ENCODE peak calls at places on chromosome 13, in nine cellular contexts. One of them, this sample, is unnamed.

GRCh38 chr13:73372691-73373627 is 314.2 kb downstream of the KLF5 start:
- DNase-seq in BJ: no peak
- DNase-seq in hepatocyte: no peak
- DNase-seq in spleen: no peak
- DNase-seq in CD8-positive, alpha-beta T cell: no peak
- DNase-seq in fibroblast of lung: no peak
- DNase-seq in AG10803: no peak
- DNase-seq in breast epithelium: no peak
- DNase-seq in astrocyte of the spinal cord: no peak
- DNase-seq in this sample: no peak

GRCh38 chr13:49256841-49257240 is 9.1 kb downstream of the CDADC1 start:
- DNase-seq in CD8-positive, alpha-beta T cell: no peak
- DNase-seq in BJ: no peak
- DNase-seq in astrocyte of the spinal cord: peak
- DNase-seq in spleen: no peak
- DNase-seq in fibroblast of lung: peak
- DNase-seq in hepatocyte: no peak
- DNase-seq in breast epithelium: no peak
- DNase-seq in AG10803: peak
- DNase-seq in this sample: peak

GRCh38 chr13:105541565-105541964 is 993.9 kb downstream of the EFNB2 start:
- DNase-seq in astrocyte of the spinal cord: no peak
- DNase-seq in CD8-positive, alpha-beta T cell: no peak
- DNase-seq in breast epithelium: no peak
- DNase-seq in hepatocyte: no peak
- DNase-seq in spleen: no peak
- DNase-seq in fibroblast of lung: no peak
- DNase-seq in AG10803: no peak
- DNase-seq in BJ: no peak
- DNase-seq in this sample: no peak

GRCh38 chr13:78777973-78778372 is 119.0 kb upstream of the OBI1 start:
- DNase-seq in CD8-positive, alpha-beta T cell: no peak
- DNase-seq in astrocyte of the spinal cord: no peak
- DNase-seq in spleen: no peak
- DNase-seq in fibroblast of lung: no peak
- DNase-seq in breast epithelium: no peak
- DNase-seq in BJ: no peak
- DNase-seq in hepatocyte: no peak
- DNase-seq in AG10803: no peak
- DNase-seq in this sample: no peak

GRCh38 chr13:41231786-41232185 is 31.6 kb downstream of the MTRF1 start:
- DNase-seq in astrocyte of the spinal cord: no peak
- DNase-seq in hepatocyte: peak
- DNase-seq in breast epithelium: no peak
- DNase-seq in CD8-positive, alpha-beta T cell: no peak
- DNase-seq in AG10803: no peak
- DNase-seq in BJ: no peak
- DNase-seq in fibroblast of lung: peak
- DNase-seq in spleen: no peak
- DNase-seq in this sample: no peak

GRCh38 chr13:20822406-20822805 is 48.6 kb upstream of the EEF1AKMT1 start:
- DNase-seq in astrocyte of the spinal cord: no peak
- DNase-seq in hepatocyte: no peak
- DNase-seq in BJ: no peak
- DNase-seq in spleen: no peak
- DNase-seq in CD8-positive, alpha-beta T cell: no peak
- DNase-seq in fibroblast of lung: no peak
- DNase-seq in breast epithelium: no peak
- DNase-seq in AG10803: no peak
- DNase-seq in this sample: no peak

GRCh38 chr13:38530492-38530891 is 156.4 kb upstream of the FREM2 start:
- DNase-seq in AG10803: peak
- DNase-seq in spleen: no peak
- DNase-seq in CD8-positive, alpha-beta T cell: no peak
- DNase-seq in breast epithelium: no peak
- DNase-seq in hepatocyte: peak
- DNase-seq in fibroblast of lung: peak
- DNase-seq in BJ: peak
- DNase-seq in astrocyte of the spinal cord: peak
- DNase-seq in this sample: peak

GRCh38 chr13:113666324-113666660 is 727 bp upstream of the GRK1 start:
- DNase-seq in spleen: peak
- DNase-seq in hepatocyte: no peak
- DNase-seq in breast epithelium: no peak
- DNase-seq in BJ: no peak
- DNase-seq in CD8-positive, alpha-beta T cell: no peak
- DNase-seq in AG10803: no peak
- DNase-seq in fibroblast of lung: no peak
- DNase-seq in astrocyte of the spinal cord: no peak
- DNase-seq in this sample: no peak

GRCh38 chr13:20401958-20402856 is 123.5 kb downstream of the CRYL1 start:
- DNase-seq in BJ: no peak
- DNase-seq in CD8-positive, alpha-beta T cell: no peak
- DNase-seq in hepatocyte: no peak
- DNase-seq in astrocyte of the spinal cord: peak
- DNase-seq in AG10803: peak
- DNase-seq in spleen: no peak
- DNase-seq in breast epithelium: no peak
- DNase-seq in fibroblast of lung: peak
- DNase-seq in this sample: no peak

GRCh38 chr13:97561182-97561581 is 127.2 kb downstream of the RAP2A start:
- DNase-seq in fibroblast of lung: no peak
- DNase-seq in spleen: no peak
- DNase-seq in AG10803: no peak
- DNase-seq in breast epithelium: no peak
- DNase-seq in hepatocyte: no peak
- DNase-seq in astrocyte of the spinal cord: no peak
- DNase-seq in CD8-positive, alpha-beta T cell: no peak
- DNase-seq in BJ: no peak
- DNase-seq in this sample: no peak

GRCh38 chr13:28035146-28035782 is 46.8 kb upstream of the URAD start:
- DNase-seq in AG10803: no peak
- DNase-seq in fibroblast of lung: no peak
- DNase-seq in hepatocyte: peak
- DNase-seq in spleen: no peak
- DNase-seq in CD8-positive, alpha-beta T cell: no peak
- DNase-seq in breast epithelium: no peak
- DNase-seq in astrocyte of the spinal cord: no peak
- DNase-seq in BJ: no peak
- DNase-seq in this sample: no peak

GRCh38 chr13:30978981-30979956 is 46.8 kb downstream of the TEX26 start:
- DNase-seq in astrocyte of the spinal cord: no peak
- DNase-seq in AG10803: no peak
- DNase-seq in fibroblast of lung: no peak
- DNase-seq in BJ: no peak
- DNase-seq in CD8-positive, alpha-beta T cell: no peak
- DNase-seq in hepatocyte: peak
- DNase-seq in spleen: no peak
- DNase-seq in breast epithelium: no peak
- DNase-seq in this sample: no peak

GRCh38 chr13:54445865-54446264 is 1417.3 kb downstream of the OLFM4 start:
- DNase-seq in astrocyte of the spinal cord: no peak
- DNase-seq in fibroblast of lung: no peak
- DNase-seq in hepatocyte: no peak
- DNase-seq in CD8-positive, alpha-beta T cell: no peak
- DNase-seq in AG10803: no peak
- DNase-seq in breast epithelium: no peak
- DNase-seq in spleen: no peak
- DNase-seq in BJ: no peak
- DNase-seq in this sample: no peak

GRCh38 chr13:54445453-54445852 is 1416.8 kb downstream of the OLFM4 start:
- DNase-seq in BJ: no peak
- DNase-seq in breast epithelium: no peak
- DNase-seq in CD8-positive, alpha-beta T cell: no peak
- DNase-seq in astrocyte of the spinal cord: no peak
- DNase-seq in hepatocyte: no peak
- DNase-seq in AG10803: no peak
- DNase-seq in fibroblast of lung: no peak
- DNase-seq in spleen: no peak
- DNase-seq in this sample: no peak

GRCh38 chr13:54449922-54450321 is 1421.3 kb downstream of the OLFM4 start:
- DNase-seq in breast epithelium: no peak
- DNase-seq in hepatocyte: no peak
- DNase-seq in CD8-positive, alpha-beta T cell: no peak
- DNase-seq in astrocyte of the spinal cord: no peak
- DNase-seq in AG10803: no peak
- DNase-seq in spleen: no peak
- DNase-seq in BJ: no peak
- DNase-seq in fibroblast of lung: no peak
- DNase-seq in this sample: no peak
- TF ChIP-seq CTCF in breast epithelium: no peak
- TF ChIP-seq CTCF in hepatocyte: peak
- TF ChIP-seq CTCF in CD8-positive, alpha-beta T cell: no peak
- TF ChIP-seq CTCF in astrocyte of the spinal cord: no peak
- TF ChIP-seq CTCF in AG10803: no peak
- TF ChIP-seq CTCF in spleen: no peak
- TF ChIP-seq CTCF in BJ: no peak
- TF ChIP-seq CTCF in fibroblast of lung: no peak
- TF ChIP-seq CTCF in this sample: no peak

GRCh38 chr13:94967183-94968039 is 255.1 kb upstream of the SOX21 start:
- DNase-seq in AG10803: no peak
- DNase-seq in hepatocyte: peak
- DNase-seq in CD8-positive, alpha-beta T cell: no peak
- DNase-seq in BJ: no peak
- DNase-seq in breast epithelium: no peak
- DNase-seq in astrocyte of the spinal cord: peak
- DNase-seq in fibroblast of lung: peak
- DNase-seq in spleen: no peak
- DNase-seq in this sample: no peak

GRCh38 chr13:94966380-94966779 is 254.0 kb upstream of the SOX21 start:
- DNase-seq in CD8-positive, alpha-beta T cell: no peak
- DNase-seq in astrocyte of the spinal cord: no peak
- DNase-seq in AG10803: no peak
- DNase-seq in BJ: no peak
- DNase-seq in breast epithelium: no peak
- DNase-seq in fibroblast of lung: no peak
- DNase-seq in hepatocyte: no peak
- DNase-seq in spleen: no peak
- DNase-seq in this sample: no peak

GRCh38 chr13:94968040-94968756 is 255.9 kb upstream of the SOX21 start:
- DNase-seq in hepatocyte: peak
- DNase-seq in BJ: no peak
- DNase-seq in breast epithelium: no peak
- DNase-seq in AG10803: no peak
- DNase-seq in spleen: no peak
- DNase-seq in astrocyte of the spinal cord: peak
- DNase-seq in fibroblast of lung: peak
- DNase-seq in CD8-positive, alpha-beta T cell: no peak
- DNase-seq in this sample: no peak

GRCh38 chr13:94972262-94972661 is 259.9 kb upstream of the SOX21 start:
- DNase-seq in breast epithelium: no peak
- DNase-seq in spleen: no peak
- DNase-seq in BJ: no peak
- DNase-seq in hepatocyte: no peak
- DNase-seq in AG10803: no peak
- DNase-seq in CD8-positive, alpha-beta T cell: no peak
- DNase-seq in fibroblast of lung: no peak
- DNase-seq in astrocyte of the spinal cord: no peak
- DNase-seq in this sample: no peak

DNA sequence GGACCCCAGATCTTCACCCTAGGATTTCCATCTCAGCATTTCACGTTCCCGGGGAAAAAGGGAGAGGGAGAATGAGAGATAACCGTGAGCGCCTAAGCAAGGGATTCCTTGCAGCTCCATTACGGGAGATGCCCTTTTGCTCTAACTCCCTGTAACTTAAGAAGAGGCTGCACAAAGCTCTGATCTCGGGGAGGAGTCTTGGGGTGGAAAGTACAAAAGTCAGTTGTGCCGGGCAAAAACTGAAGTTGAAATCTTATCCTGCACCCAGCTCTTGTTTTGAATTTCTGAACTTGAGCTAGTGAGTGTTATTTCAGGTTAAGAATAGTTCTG is 256.4 kb upstream of the SOX21 start:
- DNase-seq in AG10803: no peak
- DNase-seq in BJ: no peak
- DNase-seq in CD8-positive, alpha-beta T cell: no peak
- DNase-seq in spleen: no peak
- DNase-seq in hepatocyte: no peak
- DNase-seq in breast epithelium: no peak
- DNase-seq in astrocyte of the spinal cord: no peak
- DNase-seq in fibroblast of lung: no peak
- DNase-seq in this sample: no peak
- H3K4me3 ChIP-seq in AG10803: peak
- H3K4me3 ChIP-seq in BJ: no peak
- H3K4me3 ChIP-seq in CD8-positive, alpha-beta T cell: no peak
- H3K4me3 ChIP-seq in spleen: no peak
- H3K4me3 ChIP-seq in hepatocyte: peak
- H3K4me3 ChIP-seq in breast epithelium: no peak
- H3K4me3 ChIP-seq in astrocyte of the spinal cord: peak
- H3K4me3 ChIP-seq in fibroblast of lung: peak
- H3K4me3 ChIP-seq in this sample: peak

DNA sequence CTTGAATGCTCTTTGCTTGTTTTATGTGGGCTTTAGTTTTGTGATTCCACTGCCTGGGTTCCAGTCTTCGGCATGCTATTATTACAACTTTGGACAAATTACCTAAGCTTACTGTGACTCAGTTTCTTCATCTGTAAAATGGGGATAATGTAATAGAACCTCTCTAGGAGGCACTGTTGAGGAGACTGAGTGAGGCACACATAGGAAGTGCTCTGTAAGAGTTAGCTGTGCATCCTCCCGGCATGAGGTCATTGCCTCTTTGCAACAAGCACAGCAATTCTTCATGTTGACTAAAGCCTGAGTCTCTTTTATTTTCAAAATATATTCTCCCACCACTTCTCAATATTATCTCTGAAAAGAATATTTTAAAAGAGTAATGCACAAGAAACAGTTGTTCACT is 227.4 kb downstream of the DLEU7 start:
- DNase-seq in fibroblast of lung: peak
- DNase-seq in BJ: no peak
- DNase-seq in spleen: no peak
- DNase-seq in breast epithelium: no peak
- DNase-seq in astrocyte of the spinal cord: peak
- DNase-seq in AG10803: peak
- DNase-seq in hepatocyte: no peak
- DNase-seq in CD8-positive, alpha-beta T cell: no peak
- DNase-seq in this sample: no peak
- TF ChIP-seq CTCF in fibroblast of lung: no peak
- TF ChIP-seq CTCF in BJ: no peak
- TF ChIP-seq CTCF in spleen: no peak
- TF ChIP-seq CTCF in breast epithelium: no peak
- TF ChIP-seq CTCF in astrocyte of the spinal cord: no peak
- TF ChIP-seq CTCF in AG10803: no peak
- TF ChIP-seq CTCF in hepatocyte: no peak
- TF ChIP-seq CTCF in CD8-positive, alpha-beta T cell: no peak
- TF ChIP-seq CTCF in this sample: no peak

DNA sequence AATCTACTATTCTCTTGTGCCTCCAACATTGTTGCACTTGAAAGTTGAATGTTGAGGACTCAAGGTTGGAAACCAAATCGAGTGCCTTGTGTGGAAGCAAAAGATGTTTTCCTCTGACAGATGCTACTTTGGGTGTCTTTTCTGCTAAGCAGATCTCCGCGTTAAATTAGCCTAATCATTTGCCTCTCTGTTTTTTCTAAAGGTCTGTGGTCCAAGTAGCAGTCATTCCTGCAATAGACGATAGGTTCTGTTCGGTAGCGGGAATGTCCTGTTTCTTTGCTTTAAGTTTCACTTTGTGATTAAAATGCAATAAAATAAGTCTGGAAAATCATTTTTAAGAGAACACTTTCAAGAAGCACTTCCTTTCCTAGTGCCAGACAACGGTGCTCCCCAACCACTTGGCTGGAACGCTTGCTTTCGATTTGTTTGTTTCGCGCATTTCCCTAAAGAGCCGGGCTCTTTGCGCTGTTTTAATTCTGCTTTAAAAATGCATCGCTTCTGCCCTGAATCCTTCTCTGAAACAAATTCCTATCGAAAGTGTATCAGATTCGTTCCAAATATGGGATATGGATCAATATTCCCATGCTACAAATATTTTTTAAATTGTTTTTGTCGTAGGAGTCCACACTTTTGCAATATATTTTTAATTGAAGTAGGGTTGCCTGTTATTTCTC is 14.1 kb downstream of the ZIC2 start:
- DNase-seq in breast epithelium: no peak
- DNase-seq in BJ: no peak
- DNase-seq in astrocyte of the spinal cord: peak
- DNase-seq in hepatocyte: no peak
- DNase-seq in AG10803: no peak
- DNase-seq in fibroblast of lung: no peak
- DNase-seq in spleen: no peak
- DNase-seq in CD8-positive, alpha-beta T cell: no peak
- DNase-seq in this sample: no peak
- H3K4me3 ChIP-seq in breast epithelium: no peak
- H3K4me3 ChIP-seq in BJ: no peak
- H3K4me3 ChIP-seq in astrocyte of the spinal cord: peak
- H3K4me3 ChIP-seq in hepatocyte: no peak
- H3K4me3 ChIP-seq in AG10803: no peak
- H3K4me3 ChIP-seq in fibroblast of lung: no peak
- H3K4me3 ChIP-seq in spleen: no peak
- H3K4me3 ChIP-seq in CD8-positive, alpha-beta T cell: no peak
- H3K4me3 ChIP-seq in this sample: peak